ENCODE peak calls at places on chromosome 14, in four cellular contexts. K, F, H and U are unnamed samples.
A peak's percentile ranks its signal among the peaks of the same experiment; 100 is the strongest.

GRCh38 chr14:63857467-63858030 is 4.7 kb downstream of the SYNE2 start:
- DNase-seq in K (no peak), F (no peak), H (no peak), U (no peak)

GRCh38 chr14:99649219-99649618 is 4.3 kb downstream of the HHIPL1 start:
- DNase-seq in K (no peak), F (peak; percentile 30), H (no peak), U (no peak)

GRCh38 chr14:68703093-68703492 is 89.8 kb downstream of the ZFP36L1 start:
- DNase-seq in K (no peak), F (peak; percentile 68), H (no peak), U (peak; percentile 54)

GRCh38 chr14:62696261-62696968 is 348.8 kb downstream of the KCNH5 start:
- DNase-seq in K (no peak), F (no peak), H (no peak), U (no peak)

GRCh38 chr14:61511558-61511924 is 183.8 kb upstream of the HIF1A start:
- DNase-seq in K (peak; percentile 80), F (no peak), H (no peak), U (no peak)

GRCh38 chr14:95660550-95661515 is 25.4 kb upstream of the TCL1B start:
- DNase-seq in K (no peak), F (no peak), H (no peak), U (no peak)

GRCh38 chr14:78005325-78005724 is 164.8 kb upstream of the NRXN3 start:
- DNase-seq in K (no peak), F (peak; percentile 65), H (no peak), U (no peak)

GRCh38 chr14:69886843-69887242 is 7.6 kb downstream of the SMOC1 start:
- DNase-seq in K (no peak), F (peak; percentile 34), H (no peak), U (no peak)

GRCh38 chr14:77158175-77158908 is 16.8 kb upstream of the ZDHHC22 start:
- DNase-seq in K (peak; percentile 90), F (peak; percentile 57), H (peak; percentile 34), U (peak; percentile 56)

GRCh38 chr14:32370720-32371119 is 41.6 kb downstream of the AKAP6 start:
- DNase-seq in K (no peak), F (no peak), H (no peak), U (no peak)

GRCh38 chr14:63205850-63206249 is 1.6 kb downstream of the RHOJ start:
- DNase-seq in K (no peak), F (no peak), H (no peak), U (no peak)

GRCh38 chr14:70821581-70821915 is 12.2 kb upstream of the MAP3K9 start:
- DNase-seq in K (no peak), F (no peak), H (no peak), U (no peak)

GRCh38 chr14:76810953-76811400 is 1.7 kb downstream of the ANGEL1 start:
- DNase-seq in K (peak; percentile 54), F (peak; percentile 37), H (no peak), U (no peak)

GRCh38 chr14:100660498-100661339 is 66.0 kb upstream of the DLK1 start:
- DNase-seq in K (no peak), F (no peak), H (no peak), U (no peak)

GRCh38 chr14:97380539-97380941 is 583.4 kb downstream of the VRK1 start:
- DNase-seq in K (no peak), F (no peak), H (no peak), U (no peak)

GRCh38 chr14:89918721-89919120 is 35.8 kb downstream of the EFCAB11 start:
- DNase-seq in K (no peak), F (no peak), H (no peak), U (no peak)

GRCh38 chr14:22296722-22297121 is 292.3 kb downstream of the DAD1 start:
- DNase-seq in K (no peak), F (peak; percentile 43), H (no peak), U (no peak)

GRCh38 chr14:103576371-103577024 is 13.7 kb downstream of the COA8 start:
- DNase-seq in K (peak; percentile 85), F (peak; percentile 73), H (peak; percentile 92), U (peak; percentile 96)

GRCh38 chr14:52683985-52684520 is 11.3 kb downstream of the ERO1A start:
- DNase-seq in K (no peak), F (no peak), H (no peak), U (no peak)

GRCh38 chr14:99872786-99873440 is 79.7 kb downstream of the EML1 start:
- DNase-seq in K (no peak), F (no peak), H (no peak), U (no peak)

GRCh38 chr14:23360496-23360895 is 4.5 kb downstream of the EFS start:
- DNase-seq in K (peak; percentile 84), F (no peak), H (no peak), U (no peak)

GRCh38 chr14:54622189-54622958 is 55.4 kb downstream of the SAMD4A start:
- DNase-seq in K (no peak), F (no peak), H (no peak), U (no peak)